ENCODE peak calls at places on chromosomes 2 and 18, in six cellular contexts. Z is activated T-cell treated with anti-CD3 and anti-CD28 coated beads, Interleukin-2, amount 50 U/mL, for 4 hours; U is effector CD4-positive, alpha-beta T cell; G is choroid plexus epithelial cell; P is cardiac muscle cell; Q is activated T-helper 1 cell treated with anti-CD3 and anti-CD28 coated beads, Interleukin-12 subunit alpha, Interleukin-12 subunit beta, Interleukin-2, Interleukin-4 antibody, amounts not matched to agents 30 ng/mL and 10 ng/mL and 1 ng/mL, durations not matched to agents 14 hours and 24 hours and 36 hours. D is an unnamed sample.

GRCh38 chr18:41703744-41704530 is 251.1 kb upstream of the PIK3C3 start:
- DNase-seq in Z (no peak), U (no peak), G (peak), P (no peak), Q (no peak), D (no peak)

GRCh38 chr18:55794288-55795052 is 206.5 kb upstream of the TCF4 start:
- DNase-seq in Z (no peak), U (no peak), G (peak), P (no peak), Q (no peak), D (no peak)

GRCh38 chr2:50953021-50953420 is 78.9 kb downstream of the NRXN1 start:
- DNase-seq in Z (no peak), U (no peak), G (peak), P (no peak), Q (no peak), D (peak)

GRCh38 chr2:10407841-10408648 is 40.1 kb downstream of the ODC1 start:
- DNase-seq in Z (peak), U (peak), G (peak), P (no peak), Q (peak), D (peak)

GRCh38 chr2:187875271-187875670 is 321.0 kb upstream of the TFPI start:
- DNase-seq in Z (no peak), U (no peak), G (no peak), P (no peak), Q (no peak), D (peak)

GRCh38 chr2:144713410-144713809 is 193.5 kb upstream of the ZEB2 start:
- DNase-seq in Z (no peak), U (no peak), G (no peak), P (peak), Q (no peak), D (no peak)

GRCh38 chr2:17184512-17184911 is 333.7 kb downstream of the RAD51AP2 start:
- DNase-seq in Z (no peak), U (no peak), G (no peak), P (no peak), Q (no peak), D (no peak)

GRCh38 chr18:71865888-71866287 is 678.3 kb downstream of the CBLN2 start:
- DNase-seq in Z (no peak), U (no peak), G (no peak), P (no peak), Q (no peak), D (no peak)

GRCh38 chr2:37875332-37875976 is 49.6 kb upstream of the RMDN2 start:
- DNase-seq in Z (no peak), U (no peak), G (no peak), P (no peak), Q (no peak), D (no peak)

GRCh38 chr2:219177594-219178376 is at the start of gene RETREG2:
- DNase-seq in Z (peak), U (peak), G (peak), P (peak), Q (peak), D (peak)

GRCh38 chr2:23600336-23600735 is 215.4 kb downstream of the KLHL29 start:
- DNase-seq in Z (no peak), U (no peak), G (no peak), P (no peak), Q (no peak), D (no peak)

GRCh38 chr2:172427990-172428840 is 829 bp downstream of the ITGA6 start:
- DNase-seq in Z (peak), U (peak), G (no peak), P (peak), Q (no peak), D (peak)

GRCh38 chr2:240926516-240927389 is 20.6 kb downstream of the CROCC2 start:
- DNase-seq in Z (peak), U (peak), G (no peak), P (peak), Q (no peak), D (no peak)

GRCh38 chr2:141534671-141535359 is 596.0 kb downstream of the LRP1B start:
- DNase-seq in Z (no peak), U (no peak), G (no peak), P (no peak), Q (no peak), D (no peak)

GRCh38 chr2:58853420-58853819 is 612.3 kb upstream of the FANCL start:
- DNase-seq in Z (no peak), U (no peak), G (no peak), P (peak), Q (no peak), D (no peak)

GRCh38 chr2:237253046-237253723 is 160.8 kb downstream of the COL6A3 start:
- DNase-seq in Z (no peak), U (no peak), G (no peak), P (no peak), Q (no peak), D (no peak)

GRCh38 chr2:47043142-47043890 is 111.8 kb downstream of the STPG4 start:
- DNase-seq in Z (no peak), U (no peak), G (peak), P (no peak), Q (no peak), D (peak)

GRCh38 chr2:72134408-72134996 is 13.2 kb downstream of the CYP26B1 start:
- DNase-seq in Z (no peak), U (no peak), G (no peak), P (no peak), Q (no peak), D (no peak)

GRCh38 chr2:39121523-39122063 is 742 bp upstream of the SOS1 start:
- DNase-seq in Z (no peak), U (no peak), G (no peak), P (peak), Q (no peak), D (no peak)

GRCh38 chr18:48659188-48660009 is 120.6 kb downstream of the CTIF start:
- DNase-seq in Z (no peak), U (no peak), G (no peak), P (no peak), Q (no peak), D (no peak)

GRCh38 chr2:181465686-181466375 is 8.6 kb downstream of the ITGA4 start:
- DNase-seq in Z (no peak), U (no peak), G (peak), P (no peak), Q (no peak), D (peak)

GRCh38 chr2:183284606-183285005 is 160.4 kb downstream of the NUP35 start:
- DNase-seq in Z (no peak), U (no peak), G (peak), P (no peak), Q (no peak), D (peak)

GRCh38 chr18:48613589-48613988 is 74.8 kb downstream of the CTIF start:
- DNase-seq in Z (no peak), U (no peak), G (no peak), P (no peak), Q (no peak), D (no peak)

GRCh38 chr2:162244559-162245031 is 1.4 kb upstream of the FAP start:
- DNase-seq in Z (no peak), U (no peak), G (peak), P (no peak), Q (no peak), D (peak)

GRCh38 chr2:119694994-119695521 is 16.1 kb downstream of the TMEM177 start:
- DNase-seq in Z (no peak), U (no peak), G (peak), P (no peak), Q (no peak), D (peak)

GRCh38 chr2:101382406-101382805 is 4.9 kb downstream of the CREG2 start:
- DNase-seq in Z (no peak), U (no peak), G (no peak), P (no peak), Q (no peak), D (no peak)

D was measured in HCEC 1CT.